ENCODE peak calls at places on chromosomes 12 and 14, in ten cellular contexts. F is CD8-positive, alpha-beta T cell; Y is GM23338; G is HCT116; U is mesenchymal stem cell; W is Jurkat, Clone E6-1; C is CD4-positive, CD25-positive, alpha-beta regulatory T cell; P is CD8-positive, alpha-beta memory T cell; L is upper lobe of right lung; Q is lung. J is an unnamed sample.

GRCh38 chr14:37399517-37399916 is 195.5 kb downstream of the FOXA1 start:
- DNase-seq in F (no peak), Y (no peak), G (no peak), U (peak), W (no peak), C (no peak), P (no peak), L (no peak), Q (no peak), J (no peak)

GRCh38 chr14:24162083-24162482 is 1.0 kb downstream of the IRF9 start:
- DNase-seq in F (no peak), Y (no peak), G (no peak), U (peak), W (no peak), C (no peak), P (no peak), L (no peak), Q (no peak), J (peak)

GRCh38 chr12:15590180-15590826 is 198.9 kb downstream of the EPS8 start:
- DNase-seq in F (peak), Y (peak), G (peak), U (peak), W (peak), C (peak), P (peak), L (no peak), Q (peak), J (peak)

GRCh38 chr12:98355322-98355721 is 160.1 kb upstream of the TMPO start:
- DNase-seq in F (no peak), Y (no peak), G (no peak), U (peak), W (no peak), C (no peak), P (no peak), L (no peak), Q (no peak), J (no peak)

GRCh38 chr12:79935624-79936040 is 735 bp upstream of the PPP1R12A start:
- DNase-seq in F (no peak), Y (peak), G (no peak), U (no peak), W (peak), C (no peak), P (no peak), L (no peak), Q (no peak), J (peak)

GRCh38 chr12:121468451-121468850 is 68.5 kb downstream of the RNF34 start:
- DNase-seq in F (no peak), Y (no peak), G (no peak), U (peak), W (no peak), C (no peak), P (no peak), L (no peak), Q (no peak), J (no peak)

GRCh38 chr12:70040141-70040540 is 203.1 kb upstream of the CNOT2 start:
- DNase-seq in F (no peak), Y (no peak), G (no peak), U (peak), W (no peak), C (no peak), P (no peak), L (no peak), Q (no peak), J (no peak)

GRCh38 chr12:82966160-82966559 is 279.5 kb downstream of the TMTC2 start:
- DNase-seq in F (no peak), Y (no peak), G (no peak), U (no peak), W (no peak), C (no peak), P (no peak), L (no peak), Q (no peak), J (no peak)

GRCh38 chr12:68462799-68463198 is 130.6 kb upstream of the MDM1 start:
- DNase-seq in F (no peak), Y (no peak), G (no peak), U (no peak), W (no peak), C (no peak), P (no peak), L (no peak), Q (no peak), J (peak)

GRCh38 chr12:57089259-57090245 is 638 bp downstream of the NAB2 start:
- DNase-seq in F (peak), Y (peak), G (no peak), U (peak), W (no peak), C (peak), P (peak), L (peak), Q (peak), J (peak)

GRCh38 chr12:13980548-13981295 is 680 bp downstream of the GRIN2B start:
- DNase-seq in F (no peak), Y (peak), G (no peak), U (no peak), W (no peak), C (no peak), P (no peak), L (no peak), Q (no peak), J (no peak)
- H3K4me3 ChIP-seq in F (no peak), Y (peak), G (peak), U (peak), W (no peak), C (no peak), P (no peak), L (peak), Q (no peak), J (no peak)

DNA sequence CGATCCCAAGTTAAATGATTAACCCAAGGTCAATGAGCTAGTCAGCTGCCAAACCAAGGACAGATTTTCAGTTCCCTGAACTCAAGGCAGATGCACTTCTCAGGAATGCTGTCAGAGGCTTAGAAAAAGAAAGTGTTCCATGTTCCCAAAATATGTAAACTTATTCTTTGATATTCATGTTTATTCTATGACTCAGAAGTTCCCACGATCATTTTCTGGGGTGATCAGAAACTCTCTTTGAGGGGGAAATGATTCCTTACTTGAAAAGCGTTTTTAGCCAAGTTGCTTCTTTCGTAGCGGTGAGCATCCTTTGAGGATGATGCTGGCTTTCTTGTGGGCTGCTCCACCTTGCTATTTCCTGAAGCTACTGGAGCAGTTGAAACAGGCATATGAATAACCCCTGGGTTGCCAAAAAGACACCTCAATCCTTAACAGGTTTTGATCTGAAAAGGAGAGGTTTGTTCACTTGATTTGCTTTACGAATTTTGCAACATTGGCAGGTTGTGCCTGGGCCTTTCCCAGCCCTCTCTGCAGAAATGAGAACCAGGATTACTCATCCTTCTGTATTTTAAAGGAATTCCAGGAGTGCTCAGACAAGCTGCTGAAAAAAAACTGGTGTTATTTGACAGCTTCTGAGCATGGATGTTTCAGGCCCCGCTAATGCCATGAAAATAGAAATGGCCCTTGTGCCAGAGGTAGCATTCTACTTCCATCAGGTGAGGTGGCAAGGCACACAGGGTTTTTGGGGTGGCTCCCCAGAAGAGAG is 121.4 kb upstream of the HIF1A start:
- DNase-seq in F (no peak), Y (no peak), G (no peak), U (peak), W (peak), C (no peak), P (no peak), L (no peak), Q (no peak), J (no peak)
- H3K4me3 ChIP-seq in F (no peak), Y (no peak), G (no peak), U (peak), W (no peak), C (no peak), P (no peak), L (no peak), Q (no peak), J (no peak)

GRCh38 chr14:69204753-69205152 is 13.5 kb downstream of the EXD2 start:
- DNase-seq in F (no peak), Y (no peak), G (no peak), U (no peak), W (no peak), C (no peak), P (no peak), L (no peak), Q (no peak), J (no peak)

GRCh38 chr14:69208665-69209064 is 17.4 kb downstream of the EXD2 start:
- DNase-seq in F (no peak), Y (no peak), G (no peak), U (no peak), W (no peak), C (no peak), P (no peak), L (no peak), Q (no peak), J (peak)

DNA sequence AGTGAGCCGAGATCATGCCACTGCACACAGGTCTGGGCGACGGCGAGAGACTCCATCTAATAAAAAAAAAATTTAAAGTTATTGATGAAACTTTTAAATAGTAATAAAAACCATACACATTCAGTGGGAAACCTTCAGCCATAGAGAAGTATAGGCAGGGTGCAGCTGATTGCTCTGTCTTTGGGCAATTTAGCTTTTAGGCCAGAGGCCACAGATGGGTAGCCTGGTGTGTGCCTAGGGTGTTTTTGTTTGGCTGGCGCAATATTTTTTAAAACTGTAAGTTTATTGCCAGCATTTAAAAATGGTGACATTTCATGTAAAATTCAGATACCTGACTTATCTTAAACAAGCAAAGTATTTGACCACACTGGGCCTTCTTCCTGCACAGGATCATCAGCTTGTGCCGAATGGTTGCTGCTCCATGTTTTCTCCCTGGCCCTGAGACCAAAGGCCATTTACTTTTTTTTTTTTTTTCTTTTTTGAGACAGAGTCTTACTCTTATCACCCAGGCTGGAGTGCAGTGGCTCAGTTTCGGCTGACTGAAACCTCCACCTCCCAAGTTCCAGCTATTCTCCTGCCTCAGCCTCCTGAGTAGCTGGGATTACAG is 16.2 kb downstream of the EXD2 start:
- DNase-seq in F (no peak), Y (no peak), G (no peak), U (no peak), W (no peak), C (no peak), P (no peak), L (no peak), Q (no peak), J (no peak)
- H3K4me3 ChIP-seq in F (no peak), Y (no peak), G (no peak), U (no peak), W (no peak), C (no peak), P (no peak), L (no peak), Q (no peak), J (no peak)

DNA sequence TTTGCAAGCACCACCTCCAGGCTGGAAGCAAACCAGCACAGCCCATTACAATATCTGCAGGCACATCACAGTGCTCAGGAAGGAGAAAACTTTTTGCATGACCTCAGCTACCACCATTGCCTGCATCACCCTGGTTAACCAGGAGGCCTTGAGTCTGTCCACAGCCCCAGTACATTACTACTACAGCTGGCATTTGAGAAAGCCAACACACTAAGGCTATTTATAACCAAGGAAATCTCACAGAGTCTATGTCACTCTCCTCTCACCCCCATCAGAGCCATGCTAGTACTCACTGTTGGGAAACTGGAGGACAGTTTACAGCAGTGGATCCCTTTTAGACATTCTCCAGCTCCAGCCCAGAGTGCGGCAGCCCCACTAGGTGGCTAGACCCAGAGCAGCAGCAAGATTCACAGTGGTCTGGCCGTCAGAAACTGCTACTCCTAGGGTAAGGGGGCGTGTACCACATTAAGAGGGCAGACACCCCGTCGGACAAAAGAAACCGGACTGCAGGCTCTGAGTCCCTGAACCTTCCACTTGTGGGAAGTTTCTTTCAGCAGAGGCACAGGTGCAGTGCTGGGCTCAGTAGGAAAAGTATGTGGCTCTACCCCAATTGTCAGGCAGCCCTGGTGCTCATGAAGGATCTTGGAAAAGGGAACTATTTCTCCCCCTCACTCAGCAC is 14.7 kb downstream of the CEP128 start:
- DNase-seq in F (no peak), Y (no peak), G (no peak), U (peak), W (no peak), C (no peak), P (no peak), L (no peak), Q (no peak), J (peak)
- H3K4me3 ChIP-seq in F (no peak), Y (no peak), G (no peak), U (no peak), W (no peak), C (no peak), P (no peak), L (no peak), Q (no peak), J (no peak)

DNA sequence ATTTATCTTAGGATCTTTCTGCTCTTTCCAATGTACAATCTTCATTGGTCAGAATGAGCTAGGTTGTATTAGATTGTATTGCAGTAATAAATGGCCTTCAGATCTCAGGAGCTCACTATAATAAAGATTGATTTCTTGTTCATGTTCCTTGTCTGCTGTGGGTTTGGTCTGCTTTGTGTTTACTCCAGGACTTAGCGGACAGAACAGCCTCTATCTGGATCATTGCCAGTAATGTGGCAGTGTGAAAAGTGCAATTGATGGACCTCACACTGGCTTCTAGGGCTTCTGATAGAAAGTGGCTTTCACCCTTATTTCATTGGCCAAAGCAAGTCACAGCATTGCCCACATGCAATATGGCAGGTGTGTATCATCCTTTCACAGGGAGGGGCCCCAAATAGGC is 81.2 kb downstream of the BTG1 start:
- DNase-seq in F (no peak), Y (no peak), G (no peak), U (peak), W (no peak), C (no peak), P (no peak), L (no peak), Q (no peak), J (no peak)
- H3K4me3 ChIP-seq in F (no peak), Y (no peak), G (no peak), U (no peak), W (no peak), C (no peak), P (no peak), L (peak), Q (no peak), J (no peak)